ENCODE peak calls at places on chromosome 2, in eight cellular contexts. E is breast epithelium, F is cardiac fibroblast, B is mesothelial cell of epicardium, P is PC-3, Y is HFF-Myc, Q is tibial artery, X is pancreas. S is an unnamed sample.

GRCh38 chr2:236250286-236250685 is 13.9 kb downstream of the ASB18 start:
- DNase-seq in Y (no peak), Q (no peak), P (no peak), B (no peak), F (no peak), X (no peak), E (no peak), S (no peak)

GRCh38 chr2:98507461-98507860 is 62.8 kb downstream of the INPP4A start:
- DNase-seq in E (no peak), Y (no peak), B (no peak), Q (no peak), X (no peak), P (no peak), F (no peak), S (no peak)

GRCh38 chr2:239957681-239958181 is 67.4 kb downstream of the NDUFA10 start:
- DNase-seq in Y (no peak), X (no peak), E (no peak), P (no peak), B (no peak), F (no peak), Q (no peak), S (no peak)

GRCh38 chr2:221975151-221975550 is 323.6 kb downstream of the PAX3 start:
- DNase-seq in X (no peak), P (no peak), Q (no peak), F (no peak), B (no peak), E (no peak), Y (no peak), S (no peak)

GRCh38 chr2:54534625-54535024 is 78.5 kb downstream of the SPTBN1 start:
- DNase-seq in Y (no peak), Q (no peak), X (no peak), P (no peak), F (no peak), B (no peak), E (no peak), S (no peak)

GRCh38 chr2:165576409-165576808 is 106.9 kb downstream of the CSRNP3 start:
- DNase-seq in F (no peak), E (no peak), P (no peak), B (no peak), Y (no peak), X (no peak), Q (no peak), S (no peak)

GRCh38 chr2:149885468-149885867 is 297.9 kb upstream of the MMADHC start:
- DNase-seq in F (no peak), B (no peak), Y (no peak), Q (no peak), X (no peak), E (no peak), P (peak; percentile 8), S (no peak)

GRCh38 chr2:41791523-41791922 is 256.3 kb upstream of the PKDCC start:
- DNase-seq in P (peak; percentile 48), B (peak; percentile 28), E (no peak), F (peak; percentile 36), X (no peak), Q (no peak), Y (peak; percentile 10), S (no peak)

GRCh38 chr2:71129891-71130324 is at the start of gene MCEE:
- DNase-seq in Q (peak; percentile 88), X (peak; percentile 95), B (peak; percentile 69), E (peak; percentile 82), Y (peak; percentile 32), P (peak; percentile 85), F (peak; percentile 88), S (peak; percentile 88)

DNA sequence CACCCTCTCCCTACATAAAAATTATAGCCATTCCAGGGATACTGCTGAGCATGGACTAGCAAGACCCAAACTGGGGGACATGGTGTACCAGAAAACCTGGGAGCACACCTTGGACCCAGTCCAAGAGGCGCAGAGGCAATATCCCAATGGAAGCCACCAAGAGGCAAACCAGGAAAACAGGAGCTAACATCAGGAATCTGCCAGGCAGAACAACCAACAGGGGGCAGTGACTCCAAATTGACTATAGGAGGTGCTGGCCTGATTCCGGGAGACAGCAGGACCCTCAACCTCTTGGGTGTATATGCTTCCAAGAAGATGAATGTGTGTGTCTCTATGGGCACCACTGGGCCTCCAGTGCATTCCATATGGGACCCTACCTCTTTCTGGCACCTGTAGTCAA is 172.7 kb upstream of the ARL4C start:
- DNase-seq in Y (no peak), Q (no peak), F (no peak), E (no peak), B (no peak), P (no peak), X (no peak), S (no peak)
- TF ChIP-seq CTCF in Y (peak; percentile 13), Q (no peak), F (peak; percentile 20), E (no peak), B (no peak), P (peak; percentile 45), X (no peak), S (no peak)

GRCh38 chr2:160408575-160409291 is 84.9 kb downstream of the RBMS1 start:
- DNase-seq in X (no peak), Y (no peak), B (no peak), P (no peak), F (no peak), Q (no peak), E (no peak), S (no peak)
- TF ChIP-seq CTCF in X (no peak), Y (peak; percentile 2), B (peak; percentile 38), P (no peak), F (peak; percentile 13), Q (no peak), E (peak; percentile 32), S (no peak)

GRCh38 chr2:169672403-169672802 is 21.8 kb downstream of the CFAP210 start:
- DNase-seq in E (no peak), P (no peak), B (no peak), Y (no peak), Q (no peak), F (no peak), X (no peak), S (no peak)

GRCh38 chr2:169673106-169673505 is 21.1 kb downstream of the CFAP210 start:
- DNase-seq in Y (no peak), Q (no peak), F (no peak), P (no peak), E (no peak), X (no peak), B (no peak), S (no peak)

GRCh38 chr2:169676850-169677249 is 17.4 kb downstream of the CFAP210 start:
- DNase-seq in Q (no peak), F (no peak), P (no peak), Y (no peak), B (no peak), E (no peak), X (no peak), S (no peak)

GRCh38 chr2:169673921-169674320 is 20.3 kb downstream of the CFAP210 start:
- DNase-seq in Y (no peak), E (no peak), X (no peak), Q (no peak), B (no peak), P (no peak), F (no peak), S (no peak)

DNA sequence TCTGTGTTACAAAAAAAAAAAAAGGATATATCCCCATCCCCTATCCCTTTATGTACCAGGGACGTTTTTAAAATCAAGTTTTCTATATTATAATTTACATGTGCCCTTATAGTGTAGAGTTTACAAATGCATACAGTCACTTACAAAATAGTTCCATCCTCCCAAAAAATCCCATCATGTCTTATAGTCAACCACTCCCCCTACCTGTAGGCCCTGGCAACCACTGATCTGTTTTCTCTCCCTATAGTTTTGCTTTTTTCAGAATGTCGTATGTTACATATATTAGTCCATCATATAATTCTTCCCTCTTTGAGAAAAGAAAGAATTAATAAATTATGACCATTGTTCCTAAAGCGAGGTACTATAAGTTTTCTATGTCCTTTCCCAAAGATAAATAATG is 17.8 kb downstream of the CFAP210 start:
- DNase-seq in P (peak; percentile 26), Q (no peak), F (no peak), B (no peak), Y (no peak), E (no peak), X (no peak), S (no peak)
- TF ChIP-seq CTCF in P (peak; percentile 56), Q (no peak), F (no peak), B (no peak), Y (no peak), E (no peak), X (no peak), S (no peak)

DNA sequence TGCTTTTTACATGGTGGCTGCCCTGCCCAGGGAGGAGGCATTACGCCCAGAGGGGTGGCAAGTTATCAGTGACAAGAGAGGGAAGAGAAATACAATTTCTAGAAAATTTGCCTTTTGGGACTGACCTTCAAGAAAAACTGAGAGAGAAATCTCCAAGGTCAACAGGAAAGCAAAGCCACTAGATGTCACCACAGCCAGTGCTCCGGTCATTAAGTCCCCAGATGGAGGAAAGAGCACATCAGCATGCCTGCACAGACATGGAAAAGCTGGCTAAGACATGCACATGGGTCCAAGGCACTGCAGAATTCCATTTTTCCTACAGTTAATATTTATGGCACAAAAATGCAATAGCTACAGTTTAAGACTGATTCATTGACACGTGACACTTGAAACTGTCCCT is 21.0 kb downstream of the FHL2 start:
- DNase-seq in Y (no peak), X (no peak), Q (no peak), P (no peak), E (no peak), B (no peak), F (no peak), S (no peak)
- TF ChIP-seq CTCF in Y (no peak), X (no peak), Q (no peak), P (peak; percentile 41), E (no peak), B (no peak), F (no peak), S (no peak)

GRCh38 chr2:35163948-35164347 is 1191.6 kb upstream of the CRIM1 start:
- DNase-seq in Y (no peak), Q (no peak), P (no peak), X (no peak), F (no peak), E (no peak), B (no peak), S (no peak)

DNA sequence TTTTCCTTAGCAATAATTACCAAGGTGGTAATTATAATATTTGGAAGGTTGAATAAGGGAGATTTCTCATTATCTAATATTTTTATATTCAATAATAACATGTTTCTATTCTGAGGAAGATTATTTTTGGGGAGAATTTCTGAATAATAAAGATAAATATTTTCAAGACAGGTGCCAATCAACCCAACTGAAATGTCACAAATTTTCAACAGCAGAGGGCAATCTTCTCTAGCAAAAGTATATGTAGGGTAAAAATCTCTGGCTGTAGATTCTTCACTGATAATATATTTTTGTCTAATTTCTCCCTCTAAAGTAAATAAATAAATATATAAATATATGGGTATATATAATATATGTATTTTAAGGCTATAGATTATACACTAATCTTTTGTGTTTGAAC is 1187.2 kb upstream of the CRIM1 start:
- DNase-seq in P (peak; percentile 8), Q (no peak), F (no peak), X (no peak), E (no peak), B (no peak), Y (no peak), S (no peak)
- TF ChIP-seq CTCF in P (no peak), Q (peak; percentile 8), F (no peak), X (no peak), E (no peak), B (no peak), Y (no peak), S (no peak)

S was measured in CD4-positive, alpha-beta T cell.